ENCODE peak calls at places on chromosomes 6 and 20, in six cellular contexts. M is breast epithelium, F is lower lobe of right lung, C is vagina, B is left ventricle myocardium inferior, Q is prostate gland. S is an unnamed sample. For H3K36me3 and H3K4me1, the result is how much of the 10 kb centered on the place peaks cover.

GRCh38 chr20:44695295-44696230 is 19.6 kb upstream of the CCN5 start:
- DNase-seq in M (no peak), F (no peak), C (no peak), B (no peak), Q (no peak), S (no peak)

GRCh38 chr6:21753571-21754108 is 160.1 kb downstream of the SOX4 start:
- DNase-seq in M (no peak), F (no peak), C (no peak), B (no peak), Q (no peak), S (no peak)

GRCh38 chr20:1440024-1440423 is 26.6 kb downstream of the NSFL1C start:
- DNase-seq in M (no peak), F (no peak), C (no peak), B (no peak), Q (no peak), S (no peak)

GRCh38 chr6:69005194-69005593 is 370.1 kb downstream of the ADGRB3 start:
- DNase-seq in M (no peak), F (no peak), C (no peak), B (no peak), Q (no peak), S (no peak)

GRCh38 chr6:42179956-42180335 is 6.8 kb downstream of the GUCA1A start:
- DNase-seq in M (no peak), F (no peak), C (no peak), B (no peak), Q (no peak), S (no peak)

GRCh38 chr6:127520061-127520460 is 926 bp upstream of the MTCL3 start:
- DNase-seq in M (no peak), F (no peak), C (no peak), B (no peak), Q (no peak), S (no peak)

GRCh38 chr6:162644153-162644552 is 83.4 kb downstream of the PRKN start:
- DNase-seq in M (no peak), F (no peak), C (no peak), B (no peak), Q (no peak), S (no peak)

GRCh38 chr20:7180261-7181045 is 413.0 kb downstream of the BMP2 start:
- DNase-seq in M (no peak), F (no peak), C (no peak), B (no peak), Q (no peak), S (no peak)

GRCh38 chr6:81901589-81901988 is 149.1 kb upstream of the TENT5A start:
- DNase-seq in M (no peak), F (no peak), C (no peak), B (peak), Q (no peak), S (no peak)

GRCh38 chr20:33971147-33971775 is 22.4 kb upstream of the RALY start:
- DNase-seq in M (no peak), F (no peak), C (no peak), B (no peak), Q (no peak), S (no peak)

GRCh38 chr20:16671753-16672152 is 58.1 kb upstream of the SNRPB2 start:
- DNase-seq in M (no peak), F (no peak), C (no peak), B (no peak), Q (no peak), S (no peak)

GRCh38 chr20:15699431-15700146 is 873.7 kb downstream of the KIF16B start:
- DNase-seq in M (peak), F (no peak), C (no peak), B (no peak), Q (no peak), S (no peak)

GRCh38 chr6:154414021-154414813 is 57.6 kb upstream of the IPCEF1 start:
- DNase-seq in M (no peak), F (no peak), C (no peak), B (no peak), Q (no peak), S (no peak)

GRCh38 chr6:29656157-29656556 is 735 bp upstream of the MOG start:
- DNase-seq in M (no peak), F (no peak), C (no peak), B (peak), Q (no peak), S (no peak)

GRCh38 chr20:15930324-15931305 is 642.6 kb downstream of the KIF16B start:
- DNase-seq in M (peak), F (no peak), C (no peak), B (no peak), Q (peak), S (no peak)

GRCh38 chr6:110524305-110524704 is 47.9 kb upstream of the SLC22A16 start:
- DNase-seq in M (no peak), F (no peak), C (peak), B (no peak), Q (no peak), S (no peak)

GRCh38 chr20:17646901-17647301 is 35.1 kb downstream of the RRBP1 start:
- DNase-seq in M (no peak), F (peak), C (no peak), B (no peak), Q (no peak), S (no peak)

GRCh38 chr6:147534116-147534865 is 25.8 kb downstream of the SAMD5 start:
- DNase-seq in M (no peak), F (no peak), C (no peak), B (no peak), Q (no peak), S (no peak)

GRCh38 chr6:16375828-16376227 is 137.4 kb downstream of the GMPR start:
- DNase-seq in M (no peak), F (no peak), C (no peak), B (no peak), Q (no peak), S (no peak)

GRCh38 chr20:62352402-62353288 is 14.5 kb downstream of the LAMA5 start:
- DNase-seq in M (peak), F (no peak), C (no peak), B (peak), Q (peak), S (no peak)

GRCh38 chr6:75430631-75431345 is 62.8 kb downstream of the FILIP1 start:
- DNase-seq in M (no peak), F (no peak), C (no peak), B (no peak), Q (no peak), S (no peak)

GRCh38 chr20:37315293-37316110 is 26.0 kb downstream of the MANBAL start:
- DNase-seq in M (no peak), F (no peak), C (no peak), B (peak), Q (no peak), S (peak)

GRCh38 chr6:137011406-137011805 is 33.4 kb downstream of the IL20RA start:
- DNase-seq in M (no peak), F (no peak), C (no peak), B (no peak), Q (no peak), S (no peak)

GRCh38 chr20:24963672-24964517 is 14.8 kb downstream of the CST7 start:
- DNase-seq in M (no peak), F (peak), C (peak), B (no peak), Q (no peak), S (no peak)

GRCh38 chr20:24966317-24967012 is 17.4 kb downstream of the CST7 start:
- DNase-seq in M (no peak), F (peak), C (peak), B (no peak), Q (no peak), S (peak)

GRCh38 chr20:24965065-24965919 is 16.2 kb downstream of the CST7 start:
- DNase-seq in M (no peak), F (peak), C (peak), B (no peak), Q (no peak), S (peak)

GRCh38 chr20:24962510-24962909 is 13.4 kb downstream of the CST7 start:
- DNase-seq in M (no peak), F (no peak), C (no peak), B (no peak), Q (no peak), S (no peak)

DNA sequence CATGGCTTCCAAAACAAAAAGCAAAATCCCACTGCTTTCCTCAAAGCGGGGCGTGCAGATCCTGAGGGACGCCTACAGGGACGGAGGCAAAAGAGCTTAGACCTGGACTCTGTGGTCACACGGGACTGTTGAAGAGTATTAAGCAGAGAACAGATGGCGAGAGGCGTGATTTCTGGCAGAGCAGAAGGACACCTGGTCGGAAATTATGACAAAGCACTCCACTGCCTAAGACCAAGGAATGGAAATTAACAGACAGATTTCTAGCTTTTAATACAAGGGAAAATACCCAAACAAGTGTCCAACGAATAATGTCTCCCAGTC is 15.4 kb downstream of the CST7 start:
- DNase-seq in M (no peak), F (no peak), C (peak), B (no peak), Q (no peak), S (no peak)
- TF ChIP-seq CTCF in M (no peak), F (no peak), C (no peak), B (no peak), Q (no peak), S (no peak)

DNA sequence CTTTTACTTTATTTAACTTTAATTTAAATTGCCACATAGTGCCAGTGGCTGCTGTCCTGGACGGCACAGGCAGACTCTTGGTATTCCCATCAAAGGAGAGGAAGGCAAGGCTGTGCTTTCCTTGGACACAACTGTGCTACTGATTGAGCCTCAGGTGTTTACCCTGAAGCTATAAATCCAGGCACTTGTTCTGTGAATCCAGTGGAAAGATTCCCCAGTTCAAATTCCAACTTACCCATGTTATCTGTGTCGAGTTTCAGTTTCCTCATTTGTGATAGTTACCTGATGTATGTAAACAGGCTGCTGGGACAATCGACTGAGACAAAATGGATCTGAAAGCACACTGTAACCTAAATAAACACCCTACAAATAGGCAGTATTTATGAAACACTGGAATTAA is 57.2 kb downstream of the PLAGL1 start:
- DNase-seq in M (no peak), F (no peak), C (no peak), B (no peak), Q (peak), S (no peak)
- H3K36me3 ChIP-seq in M (under half), F (under half), C (under half), B (under half), Q (under half), S (under half)

GRCh38 chr6:10610289-10610688 is 84.1 kb downstream of the C6orf52 start:
- DNase-seq in M (no peak), F (no peak), C (no peak), B (peak), Q (peak), S (no peak)
- H3K4me1 ChIP-seq in M (under half), F (under half), C (under half), B (under half), Q (under half), S (under half)

DNA sequence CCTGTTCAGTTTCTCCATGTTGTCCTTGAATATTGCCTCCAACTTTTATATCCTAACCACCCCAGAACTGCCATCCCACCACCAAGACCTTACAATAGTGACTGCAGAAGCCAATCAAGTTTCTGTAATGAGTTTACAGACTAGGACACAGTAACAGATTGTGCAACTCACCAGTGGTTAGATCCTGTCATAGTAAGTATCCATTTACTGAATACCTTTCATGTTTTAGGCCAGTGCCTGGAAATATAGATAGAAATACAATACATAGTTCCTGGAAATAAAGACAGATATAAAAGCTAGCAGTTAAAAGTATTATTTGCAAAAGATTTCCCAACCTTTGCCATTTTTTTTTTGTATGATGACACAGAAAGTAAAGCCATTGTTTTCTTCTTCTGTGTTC is 471.8 kb upstream of the BTBD3 start:
- DNase-seq in M (no peak), F (no peak), C (no peak), B (no peak), Q (no peak), S (no peak)
- TF ChIP-seq CTCF in M (no peak), F (no peak), C (no peak), B (no peak), Q (no peak), S (no peak)

DNA sequence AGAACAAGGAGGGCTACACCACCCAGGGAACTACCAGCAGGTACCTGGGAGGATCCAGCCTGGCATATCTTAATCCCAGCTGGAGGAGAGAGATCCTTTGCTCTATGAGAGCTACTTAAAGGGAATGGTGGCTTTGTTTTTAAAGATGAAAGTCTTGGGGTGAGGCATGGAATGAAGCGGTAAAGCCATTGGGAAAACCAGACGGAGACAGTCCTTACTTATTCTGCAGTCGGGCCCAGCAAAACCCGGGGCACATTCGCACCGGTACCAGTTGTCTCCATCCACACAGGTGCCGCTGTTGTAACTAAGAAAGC is 30.3 kb downstream of the JAG1 start:
- DNase-seq in M (no peak), F (no peak), C (no peak), B (no peak), Q (no peak), S (no peak)
- H3K36me3 ChIP-seq in M (under half), F (half or more), C (half or more), B (half or more), Q (half or more), S (half or more)

GRCh38 chr20:49631074-49631716 is 63.3 kb upstream of the PTGIS start:
- DNase-seq in M (no peak), F (no peak), C (no peak), B (no peak), Q (no peak), S (no peak)
- H3K4me1 ChIP-seq in M (under half), F (under half), C (under half), B (under half), Q (under half), S (under half)

GRCh38 chr20:38806855-38807655 is 1.6 kb downstream of the PPP1R16B start:
- DNase-seq in M (no peak), F (no peak), C (no peak), B (no peak), Q (no peak), S (no peak)

GRCh38 chr20:38804243-38804642 is 1.3 kb upstream of the PPP1R16B start:
- DNase-seq in M (no peak), F (no peak), C (no peak), B (no peak), Q (no peak), S (no peak)

GRCh38 chr20:38804682-38805501 is 605 bp upstream of the PPP1R16B start:
- DNase-seq in M (peak), F (peak), C (no peak), B (no peak), Q (no peak), S (peak)

GRCh38 chr20:38805502-38805957 is at the start of gene PPP1R16B:
- DNase-seq in M (peak), F (peak), C (no peak), B (peak), Q (no peak), S (peak)

GRCh38 chr20:38805958-38806854 is 709 bp downstream of the PPP1R16B start:
- DNase-seq in M (no peak), F (peak), C (no peak), B (peak), Q (no peak), S (peak)
- TF ChIP-seq CTCF in M (no peak), F (no peak), C (no peak), B (no peak), Q (no peak), S (no peak)

GRCh38 chr6:6901205-6901719 is 206.5 kb upstream of the RREB1 start:
- DNase-seq in M (no peak), F (no peak), C (no peak), B (no peak), Q (no peak), S (no peak)
- H3K36me3 ChIP-seq in M (under half), F (under half), C (under half), B (under half), Q (under half), S (under half)

GRCh38 chr20:57443349-57443748 is 52.2 kb downstream of the RBM38 start:
- DNase-seq in M (no peak), F (no peak), C (no peak), B (no peak), Q (no peak), S (no peak)
- H3K4me1 ChIP-seq in M (under half), F (under half), C (under half), B (half or more), Q (under half), S (under half)

S was measured in kidney.